ENCODE peak calls at places on chromosomes 11 and 22, in six cellular contexts. W is naive B cell, V is esophagus squamous epithelium, Q is A172, P is GM06990, Z is DND-41. O is an unnamed sample.

GRCh38 chr22:44393066-44393465 is 80.3 kb upstream of the SHISAL1 start:
- DNase-seq in W (no peak), P (no peak), Q (no peak), V (no peak), Z (no peak), O (no peak)

GRCh38 chr22:46187862-46188261 is 37.5 kb downstream of the PPARA start:
- DNase-seq in P (no peak), Q (peak), V (no peak), W (no peak), Z (no peak), O (no peak)

GRCh38 chr22:22822106-22822505 is 65.5 kb upstream of the IGLL5 start:
- DNase-seq in Z (no peak), P (no peak), Q (no peak), V (no peak), W (no peak), O (no peak)

GRCh38 chr22:36404436-36404835 is 16.7 kb upstream of the MYH9 start:
- DNase-seq in Q (no peak), P (no peak), W (no peak), V (no peak), Z (no peak), O (no peak)

GRCh38 chr22:30201970-30202369 is 44.6 kb downstream of the LIF start:
- DNase-seq in P (no peak), W (no peak), Z (no peak), V (no peak), Q (no peak), O (no peak)

GRCh38 chr11:130765951-130766649 is 150.2 kb downstream of the SNX19 start:
- DNase-seq in V (no peak), P (peak), W (no peak), Q (no peak), Z (no peak), O (peak)

GRCh38 chr11:65211293-65212105 is 29.8 kb downstream of the CAPN1 start:
- DNase-seq in Z (no peak), P (no peak), W (no peak), V (no peak), Q (no peak), O (no peak)

GRCh38 chr22:19576460-19577421 is 52.5 kb upstream of the CLDN5 start:
- DNase-seq in P (peak), W (no peak), V (no peak), Q (peak), Z (no peak), O (no peak)

GRCh38 chr11:65316979-65317786 is 2.5 kb downstream of the CDC42EP2 start:
- DNase-seq in P (no peak), V (no peak), W (no peak), Q (peak), Z (no peak), O (no peak)

GRCh38 chr11:2168286-2169000 is 3.2 kb downstream of the TH start:
- DNase-seq in Z (no peak), Q (no peak), W (no peak), P (no peak), V (no peak), O (no peak)

GRCh38 chr22:39698106-39698505 is 127.6 kb downstream of the CACNA1I start:
- DNase-seq in W (no peak), Q (no peak), P (no peak), Z (no peak), V (no peak), O (no peak)

O was measured in GM12864.